ENCODE peak calls at places on chromosomes 11 and 22, in five cellular contexts. G, X, P, B and U are unnamed samples.

GRCh38 chr22:30079952-30080533 is at the start of gene HORMAD2:
- DNase-seq in G (peak; percentile 52), X (peak; percentile 62), P (no peak), B (no peak), U (no peak)

GRCh38 chr11:103631841-103632240 is 404.6 kb upstream of the DDI1 start:
- DNase-seq in G (no peak), X (no peak), P (no peak), B (no peak), U (no peak)

GRCh38 chr11:69746780-69747742 is 28.1 kb downstream of the FGF4 start:
- DNase-seq in G (no peak), X (no peak), P (no peak), B (no peak), U (no peak)

GRCh38 chr11:63765688-63766241 is 2.8 kb downstream of the ZFTA start:
- DNase-seq in G (no peak), X (peak; percentile 66), P (no peak), B (peak; percentile 52), U (no peak)

GRCh38 chr11:71998649-71999310 is at the start of gene IL18BP:
- DNase-seq in G (no peak), X (peak; percentile 61), P (no peak), B (peak; percentile 70), U (no peak)

GRCh38 chr22:19783531-19784395 is 23.2 kb downstream of the TBX1 start:
- DNase-seq in G (no peak), X (no peak), P (no peak), B (no peak), U (no peak)

GRCh38 chr11:128745296-128746183 is 51.7 kb downstream of the FLI1 start:
- DNase-seq in G (no peak), X (no peak), P (no peak), B (no peak), U (no peak)

GRCh38 chr11:42951266-42951665 is 360.5 kb upstream of the API5 start:
- DNase-seq in G (no peak), X (no peak), P (no peak), B (no peak), U (no peak)

GRCh38 chr22:44615146-44615545 is 86.9 kb upstream of the PRR5 start:
- DNase-seq in G (no peak), X (no peak), P (no peak), B (no peak), U (peak; percentile 64)

GRCh38 chr22:40714514-40714966 is 35.3 kb downstream of the MCHR1 start:
- DNase-seq in G (no peak), X (no peak), P (no peak), B (no peak), U (no peak)

GRCh38 chr22:42947211-42947990 is 67.5 kb downstream of the PACSIN2 start:
- DNase-seq in G (no peak), X (peak; percentile 70), P (no peak), B (no peak), U (no peak)

GRCh38 chr11:35893796-35894475 is 49.9 kb upstream of the LDLRAD3 start:
- DNase-seq in G (no peak), X (peak; percentile 68), P (no peak), B (no peak), U (no peak)

GRCh38 chr22:20245577-20246367 is 22.3 kb downstream of the RTN4R start:
- DNase-seq in G (no peak), X (no peak), P (no peak), B (no peak), U (no peak)

GRCh38 chr22:29344137-29344536 is 28.6 kb upstream of the RASL10A start:
- DNase-seq in G (no peak), X (no peak), P (no peak), B (no peak), U (no peak)

GRCh38 chr11:123086315-123086714 is 24.4 kb upstream of the HSPA8 start:
- DNase-seq in G (no peak), X (no peak), P (no peak), B (no peak), U (no peak)

GRCh38 chr11:126502159-126502558 is 146.7 kb downstream of the ST3GAL4 start:
- DNase-seq in G (no peak), X (no peak), P (no peak), B (no peak), U (no peak)

GRCh38 chr22:34986461-34986977 is 79.4 kb upstream of the ISX start:
- DNase-seq in G (no peak), X (no peak), P (no peak), B (no peak), U (no peak)

GRCh38 chr11:61587951-61588695 is 7.2 kb upstream of the SYT7 start:
- DNase-seq in G (peak; percentile 42), X (peak; percentile 80), P (no peak), B (no peak), U (no peak)

GRCh38 chr22:44892803-44893730 is 116.7 kb downstream of the PHF21B start:
- DNase-seq in G (no peak), X (peak; percentile 38), P (no peak), B (no peak), U (no peak)

GRCh38 chr11:72421351-72421750 is 13.0 kb downstream of the CLPB start:
- DNase-seq in G (no peak), X (no peak), P (no peak), B (no peak), U (no peak)

GRCh38 chr11:69391192-69392103 is 90.0 kb upstream of the LINC01488 start:
- DNase-seq in G (no peak), X (peak; percentile 58), P (no peak), B (peak; percentile 50), U (no peak)

GRCh38 chr11:39346043-39346442 is 2113.4 kb downstream of the LRRC4C start:
- DNase-seq in G (no peak), X (no peak), P (no peak), B (no peak), U (no peak)

GRCh38 chr11:67252831-67253239 is 13.4 kb upstream of the GRK2 start:
- DNase-seq in G (no peak), X (no peak), P (no peak), B (no peak), U (no peak)

GRCh38 chr22:37179622-37180420 is 8.2 kb downstream of the C1QTNF6 start:
- DNase-seq in G (no peak), X (peak; percentile 61), P (no peak), B (no peak), U (no peak)

GRCh38 chr22:32502346-32502745 is 27.7 kb downstream of the FBXO7 start:
- DNase-seq in G (no peak), X (no peak), P (no peak), B (no peak), U (no peak)

GRCh38 chr11:119470316-119471266 is 47.6 kb upstream of the THY1 start:
- DNase-seq in G (no peak), X (peak; percentile 64), P (peak; percentile 54), B (peak; percentile 54), U (no peak)

GRCh38 chr11:19060629-19061028 is at the start of gene MRGPRX2:
- DNase-seq in G (no peak), X (no peak), P (no peak), B (no peak), U (no peak)

DNA sequence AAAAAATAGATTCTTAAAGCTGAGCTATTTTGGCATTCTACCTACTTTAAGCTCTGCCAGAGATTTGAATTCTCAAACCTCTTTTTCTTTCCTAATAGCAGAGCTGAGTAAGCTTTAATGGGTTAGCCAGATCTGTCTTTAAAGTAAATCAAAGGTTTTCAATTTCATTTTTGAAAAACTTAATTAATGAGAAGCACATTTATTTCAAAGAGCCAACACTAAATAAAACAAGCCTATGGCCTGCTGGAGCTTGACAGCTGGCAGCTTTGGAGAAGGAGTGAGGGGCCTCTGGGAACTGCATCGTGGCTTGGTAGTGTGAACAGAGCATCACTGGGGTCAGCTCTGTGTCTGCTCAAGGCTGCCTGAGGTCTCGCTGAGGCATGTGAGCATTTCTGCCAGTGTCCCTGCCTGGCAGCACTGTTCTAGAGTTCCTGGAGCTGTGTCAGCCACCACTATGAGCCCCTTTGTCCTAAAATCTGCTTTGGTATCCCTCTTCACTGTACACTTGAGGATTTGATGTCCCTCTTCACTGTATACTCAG is 50.4 kb upstream of the PRSS23 start:
- DNase-seq in G (no peak), X (no peak), P (no peak), B (no peak), U (no peak)
- TF ChIP-seq CTCF in G (no peak), X (no peak), P (no peak), B (no peak), U (no peak)

DNA sequence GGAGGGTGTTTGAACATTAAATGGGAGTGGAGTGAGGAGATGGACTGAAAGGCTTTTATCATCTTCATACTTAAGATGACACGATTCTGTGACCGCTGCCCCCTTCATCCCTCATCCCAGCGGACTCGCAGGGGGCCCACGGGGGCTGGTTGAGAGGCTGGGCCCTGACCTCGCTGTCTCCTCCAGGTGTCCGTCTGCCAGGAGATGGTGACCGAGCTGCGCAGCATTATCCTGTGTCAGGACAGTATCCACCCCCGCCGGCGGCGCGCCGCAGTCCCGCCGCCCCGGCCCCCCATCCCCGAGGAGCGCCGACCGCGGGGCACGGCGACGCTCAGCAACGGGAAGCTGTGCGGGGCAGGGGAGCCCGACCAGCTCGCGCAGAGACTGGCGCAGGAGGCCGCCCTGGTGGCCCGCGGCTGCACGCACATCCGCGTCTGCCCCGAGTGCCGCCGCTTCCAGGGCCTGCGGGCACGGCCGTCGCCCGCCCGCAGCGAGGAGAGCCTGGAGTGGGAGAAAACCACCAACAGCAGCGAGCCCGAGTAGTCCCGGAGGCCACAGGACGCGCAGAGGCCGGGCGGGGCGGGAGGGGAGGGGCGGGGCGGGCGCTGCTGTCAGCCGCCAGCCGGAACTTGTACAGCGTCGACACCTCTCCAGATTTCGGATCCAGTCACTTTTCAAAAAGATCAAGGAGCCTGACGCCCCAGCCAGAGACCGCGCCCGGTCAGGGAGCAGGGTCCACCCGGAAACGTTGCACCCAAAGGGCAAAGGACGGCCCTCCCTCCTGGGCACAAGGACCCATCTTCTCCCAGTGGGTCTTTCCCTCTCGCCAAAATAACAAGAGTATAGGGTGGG is 38.0 kb upstream of the TBCEL start:
- DNase-seq in G (peak; percentile 50), X (no peak), P (no peak), B (no peak), U (no peak)
- TF ChIP-seq CTCF in G (peak; percentile 54), X (peak; percentile 42), P (peak; percentile 45), B (peak; percentile 28), U (peak; percentile 56)

GRCh38 chr11:94597896-94598295 is 30.7 kb downstream of the PIWIL4 start:
- DNase-seq in G (no peak), X (no peak), P (no peak), B (no peak), U (no peak)
- TF ChIP-seq CTCF in G (no peak), X (no peak), P (no peak), B (peak; percentile 20), U (no peak)

GRCh38 chr22:50105529-50106100 is 15.8 kb downstream of the MOV10L1 start:
- DNase-seq in G (no peak), X (no peak), P (no peak), B (no peak), U (no peak)

GRCh38 chr22:50104149-50104548 is 14.3 kb downstream of the MOV10L1 start:
- DNase-seq in G (no peak), X (peak; percentile 46), P (no peak), B (peak; percentile 25), U (no peak)

GRCh38 chr22:50101870-50102565 is 12.2 kb downstream of the MOV10L1 start:
- DNase-seq in G (no peak), X (no peak), P (no peak), B (peak; percentile 5), U (no peak)

GRCh38 chr22:50107529-50107928 is 17.7 kb downstream of the MOV10L1 start:
- DNase-seq in G (no peak), X (no peak), P (no peak), B (no peak), U (no peak)

DNA sequence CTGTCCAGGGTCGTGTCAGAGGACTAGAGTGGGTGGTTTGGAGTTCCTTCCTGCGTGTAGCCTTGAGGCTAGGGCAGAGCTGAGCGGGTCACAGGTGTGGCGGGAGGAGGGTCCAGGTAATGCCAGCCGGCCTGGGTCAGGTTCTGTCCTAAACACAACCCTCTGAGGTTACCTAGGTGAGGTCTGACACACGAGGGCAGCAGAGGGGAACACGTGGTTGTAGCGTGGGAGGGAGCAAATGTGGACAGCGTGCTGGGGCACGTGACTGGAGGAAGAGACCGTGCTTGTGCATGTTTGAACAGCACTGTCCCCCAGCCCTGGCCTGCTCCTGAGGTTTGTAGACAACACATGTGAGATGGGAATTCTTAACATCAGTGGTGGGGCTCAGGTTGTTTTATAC is 13.1 kb downstream of the MOV10L1 start:
- DNase-seq in G (no peak), X (no peak), P (no peak), B (peak; percentile 53), U (no peak)
- TF ChIP-seq CTCF in G (no peak), X (no peak), P (no peak), B (no peak), U (no peak)